ENCODE peak calls at places on chromosomes 12 and 14, in six cellular contexts. One of them, this sample, is unnamed.

GRCh38 chr12:74985293-74985985 is 224.2 kb downstream of the KCNC2 start:
- DNase-seq in foreskin keratinocyte: no peak
- DNase-seq in adipocyte: no peak
- DNase-seq in cardiac fibroblast: no peak
- DNase-seq in CD4-positive, alpha-beta memory T cell: no peak
- DNase-seq in type B pancreatic cell: no peak
- DNase-seq in this sample: no peak

GRCh38 chr14:100237735-100238418 is 1.1 kb upstream of the YY1 start:
- DNase-seq in foreskin keratinocyte: no peak
- DNase-seq in adipocyte: peak
- DNase-seq in cardiac fibroblast: peak
- DNase-seq in CD4-positive, alpha-beta memory T cell: no peak
- DNase-seq in type B pancreatic cell: peak
- DNase-seq in this sample: peak

GRCh38 chr14:57189070-57189469 is 79.6 kb downstream of the EXOC5 start:
- DNase-seq in foreskin keratinocyte: no peak
- DNase-seq in adipocyte: peak
- DNase-seq in cardiac fibroblast: peak
- DNase-seq in CD4-positive, alpha-beta memory T cell: no peak
- DNase-seq in type B pancreatic cell: no peak
- DNase-seq in this sample: peak

GRCh38 chr12:120358412-120359158 is 10.4 kb downstream of the MSI1 start:
- DNase-seq in foreskin keratinocyte: no peak
- DNase-seq in adipocyte: no peak
- DNase-seq in cardiac fibroblast: no peak
- DNase-seq in CD4-positive, alpha-beta memory T cell: no peak
- DNase-seq in type B pancreatic cell: no peak
- DNase-seq in this sample: no peak

GRCh38 chr12:106288510-106289195 is 13.9 kb upstream of the TCP11L2 start:
- DNase-seq in foreskin keratinocyte: peak
- DNase-seq in adipocyte: peak
- DNase-seq in cardiac fibroblast: peak
- DNase-seq in CD4-positive, alpha-beta memory T cell: no peak
- DNase-seq in type B pancreatic cell: no peak
- DNase-seq in this sample: no peak

GRCh38 chr12:72679147-72679757 is 407.1 kb downstream of the TRHDE start:
- DNase-seq in foreskin keratinocyte: no peak
- DNase-seq in adipocyte: no peak
- DNase-seq in cardiac fibroblast: no peak
- DNase-seq in CD4-positive, alpha-beta memory T cell: no peak
- DNase-seq in type B pancreatic cell: no peak
- DNase-seq in this sample: no peak

GRCh38 chr12:52083638-52083996 is 4.1 kb downstream of the SMIM41 start:
- DNase-seq in foreskin keratinocyte: no peak
- DNase-seq in adipocyte: no peak
- DNase-seq in cardiac fibroblast: no peak
- DNase-seq in CD4-positive, alpha-beta memory T cell: no peak
- DNase-seq in type B pancreatic cell: no peak
- DNase-seq in this sample: no peak

GRCh38 chr14:68449565-68450295 is 343.1 kb downstream of the ZFP36L1 start:
- DNase-seq in foreskin keratinocyte: no peak
- DNase-seq in adipocyte: no peak
- DNase-seq in cardiac fibroblast: peak
- DNase-seq in CD4-positive, alpha-beta memory T cell: no peak
- DNase-seq in type B pancreatic cell: no peak
- DNase-seq in this sample: no peak

GRCh38 chr14:38868415-38869290 is 234.4 kb downstream of the SEC23A start:
- DNase-seq in foreskin keratinocyte: no peak
- DNase-seq in adipocyte: no peak
- DNase-seq in cardiac fibroblast: no peak
- DNase-seq in CD4-positive, alpha-beta memory T cell: no peak
- DNase-seq in type B pancreatic cell: no peak
- DNase-seq in this sample: peak

GRCh38 chr12:49055092-49055491 is 5.5 kb downstream of the KMT2D start:
- DNase-seq in foreskin keratinocyte: no peak
- DNase-seq in adipocyte: no peak
- DNase-seq in cardiac fibroblast: no peak
- DNase-seq in CD4-positive, alpha-beta memory T cell: no peak
- DNase-seq in type B pancreatic cell: no peak
- DNase-seq in this sample: no peak

GRCh38 chr14:96066976-96067375 is 27.8 kb downstream of the C14orf132 start:
- DNase-seq in foreskin keratinocyte: no peak
- DNase-seq in adipocyte: no peak
- DNase-seq in cardiac fibroblast: no peak
- DNase-seq in CD4-positive, alpha-beta memory T cell: no peak
- DNase-seq in type B pancreatic cell: no peak
- DNase-seq in this sample: no peak

GRCh38 chr14:35991356-35991755 is 165.2 kb downstream of the BRMS1L start:
- DNase-seq in foreskin keratinocyte: no peak
- DNase-seq in adipocyte: no peak
- DNase-seq in cardiac fibroblast: no peak
- DNase-seq in CD4-positive, alpha-beta memory T cell: no peak
- DNase-seq in type B pancreatic cell: no peak
- DNase-seq in this sample: peak

GRCh38 chr12:100555722-100556121 is 17.8 kb upstream of the GAS2L3 start:
- DNase-seq in foreskin keratinocyte: no peak
- DNase-seq in adipocyte: peak
- DNase-seq in cardiac fibroblast: peak
- DNase-seq in CD4-positive, alpha-beta memory T cell: no peak
- DNase-seq in type B pancreatic cell: no peak
- DNase-seq in this sample: no peak

GRCh38 chr14:70018713-70019201 is 139.5 kb downstream of the SMOC1 start:
- DNase-seq in foreskin keratinocyte: no peak
- DNase-seq in adipocyte: peak
- DNase-seq in cardiac fibroblast: no peak
- DNase-seq in CD4-positive, alpha-beta memory T cell: no peak
- DNase-seq in type B pancreatic cell: no peak
- DNase-seq in this sample: peak

GRCh38 chr14:69090187-69090789 is 62.6 kb downstream of the DCAF5 start:
- DNase-seq in foreskin keratinocyte: peak
- DNase-seq in adipocyte: peak
- DNase-seq in cardiac fibroblast: peak
- DNase-seq in CD4-positive, alpha-beta memory T cell: peak
- DNase-seq in type B pancreatic cell: no peak
- DNase-seq in this sample: peak

GRCh38 chr12:120102189-120103043 is 14.1 kb downstream of the RAB35 start:
- DNase-seq in foreskin keratinocyte: no peak
- DNase-seq in adipocyte: no peak
- DNase-seq in cardiac fibroblast: no peak
- DNase-seq in CD4-positive, alpha-beta memory T cell: no peak
- DNase-seq in type B pancreatic cell: no peak
- DNase-seq in this sample: no peak

GRCh38 chr12:40253936-40254335 is 29.1 kb downstream of the LRRK2 start:
- DNase-seq in foreskin keratinocyte: no peak
- DNase-seq in adipocyte: peak
- DNase-seq in cardiac fibroblast: peak
- DNase-seq in CD4-positive, alpha-beta memory T cell: no peak
- DNase-seq in type B pancreatic cell: no peak
- DNase-seq in this sample: no peak

GRCh38 chr12:100789146-100789545 is 5.4 kb upstream of the ANO4 start:
- DNase-seq in foreskin keratinocyte: peak
- DNase-seq in adipocyte: peak
- DNase-seq in cardiac fibroblast: peak
- DNase-seq in CD4-positive, alpha-beta memory T cell: no peak
- DNase-seq in type B pancreatic cell: no peak
- DNase-seq in this sample: no peak

GRCh38 chr14:73762375-73762822 is 48.2 kb upstream of the PNMA1 start:
- DNase-seq in foreskin keratinocyte: no peak
- DNase-seq in adipocyte: no peak
- DNase-seq in cardiac fibroblast: no peak
- DNase-seq in CD4-positive, alpha-beta memory T cell: no peak
- DNase-seq in type B pancreatic cell: no peak
- DNase-seq in this sample: peak

GRCh38 chr12:131688845-131689154 is 22.1 kb upstream of the SFSWAP start:
- DNase-seq in foreskin keratinocyte: no peak
- DNase-seq in adipocyte: no peak
- DNase-seq in cardiac fibroblast: no peak
- DNase-seq in CD4-positive, alpha-beta memory T cell: no peak
- DNase-seq in type B pancreatic cell: no peak
- DNase-seq in this sample: no peak

This sample was measured in DMS79 treated with DMSO at 0.1 percent for 48 hours.